ENCODE peak calls at places on chromosomes 4 and X, in ten cellular contexts. H, G, W, N, F, X, R, Q, E and U are unnamed samples.

GRCh38 chr4:113758361-113758760 is 3.2 kb downstream of the CAMK2D start:
- DNase-seq in H (no peak), G (no peak), W (no peak), N (no peak), F (no peak), X (no peak), R (no peak), Q (no peak), E (no peak), U (no peak)

GRCh38 chrX:100695302-100695701 is 36.6 kb downstream of the SYTL4 start:
- DNase-seq in H (no peak), G (peak), W (no peak), N (no peak), F (no peak), X (peak), R (no peak), Q (no peak), E (no peak), U (no peak)

GRCh38 chrX:38172596-38172995 is 48.1 kb downstream of the SRPX start:
- DNase-seq in H (no peak), G (no peak), W (no peak), N (no peak), F (no peak), X (no peak), R (no peak), Q (no peak), E (no peak), U (no peak)

GRCh38 chr4:38326499-38326898 is 337.5 kb upstream of the KLF3 start:
- DNase-seq in H (no peak), G (no peak), W (no peak), N (no peak), F (no peak), X (no peak), R (no peak), Q (no peak), E (no peak), U (no peak)

GRCh38 chrX:21873063-21873785 is 17.4 kb downstream of the YY2 start:
- DNase-seq in H (no peak), G (no peak), W (no peak), N (no peak), F (no peak), X (no peak), R (no peak), Q (no peak), E (no peak), U (no peak)

GRCh38 chr4:165379662-165380061 is 854 bp downstream of the CPE start:
- DNase-seq in H (no peak), G (peak), W (no peak), N (no peak), F (no peak), X (peak), R (no peak), Q (no peak), E (no peak), U (no peak)

GRCh38 chrX:51878056-51878455 is 15.4 kb upstream of the MAGED1 start:
- DNase-seq in H (no peak), G (no peak), W (no peak), N (no peak), F (no peak), X (no peak), R (no peak), Q (no peak), E (no peak), U (no peak)

GRCh38 chrX:42755820-42756219 is 22.1 kb downstream of the PPP1R2C start:
- DNase-seq in H (peak), G (no peak), W (peak), N (no peak), F (no peak), X (no peak), R (no peak), Q (no peak), E (no peak), U (no peak)

GRCh38 chrX:150036181-150036580 is 97.9 kb upstream of the EOLA2 start:
- DNase-seq in H (no peak), G (peak), W (no peak), N (no peak), F (no peak), X (peak), R (no peak), Q (no peak), E (peak), U (no peak)

GRCh38 chrX:68710870-68711576 is 63.6 kb downstream of the STARD8 start:
- DNase-seq in H (peak), G (peak), W (no peak), N (peak), F (peak), X (peak), R (no peak), Q (no peak), E (no peak), U (no peak)

GRCh38 chr4:2898001-2898400 is 54.4 kb downstream of the ADD1 start:
- DNase-seq in H (no peak), G (no peak), W (no peak), N (no peak), F (no peak), X (no peak), R (no peak), Q (no peak), E (no peak), U (no peak)

GRCh38 chr4:80207664-80208063 is 10.4 kb downstream of the PRDM8 start:
- DNase-seq in H (no peak), G (no peak), W (no peak), N (no peak), F (no peak), X (no peak), R (no peak), Q (no peak), E (no peak), U (no peak)

GRCh38 chr4:111530446-111530845 is 614.8 kb upstream of the FAM241A start:
- DNase-seq in H (no peak), G (no peak), W (no peak), N (no peak), F (no peak), X (no peak), R (no peak), Q (no peak), E (no peak), U (no peak)

GRCh38 chr4:74624351-74625151 is 169.8 kb downstream of the BTC start:
- DNase-seq in H (no peak), G (peak), W (no peak), N (no peak), F (no peak), X (no peak), R (no peak), Q (no peak), E (no peak), U (no peak)

GRCh38 chr4:63232058-63232457 is 1177.2 kb downstream of the TECRL start:
- DNase-seq in H (no peak), G (no peak), W (no peak), N (no peak), F (no peak), X (no peak), R (no peak), Q (no peak), E (no peak), U (no peak)

GRCh38 chrX:103099706-103100105 is 6.8 kb upstream of the NXF3 start:
- DNase-seq in H (no peak), G (no peak), W (no peak), N (no peak), F (no peak), X (no peak), R (no peak), Q (no peak), E (no peak), U (no peak)

GRCh38 chr4:151563194-151563593 is 154.2 kb downstream of the FHIP1A start:
- DNase-seq in H (no peak), G (no peak), W (no peak), N (peak), F (no peak), X (no peak), R (no peak), Q (no peak), E (no peak), U (no peak)

GRCh38 chrX:155966876-155967275 is 30.6 kb upstream of the IL9R start:
- DNase-seq in H (no peak), G (peak), W (no peak), N (no peak), F (peak), X (peak), R (no peak), Q (peak), E (peak), U (no peak)

GRCh38 chr4:108601517-108601916 is 18.9 kb upstream of the RPL34 start:
- DNase-seq in H (no peak), G (no peak), W (no peak), N (no peak), F (no peak), X (no peak), R (no peak), Q (no peak), E (no peak), U (no peak)

GRCh38 chrX:46072776-46073175 is 472.4 kb downstream of the ZNF674 start:
- DNase-seq in H (no peak), G (no peak), W (no peak), N (no peak), F (no peak), X (no peak), R (no peak), Q (no peak), E (no peak), U (no peak)

GRCh38 chrX:1239681-1240142 is 27.3 kb upstream of the CRLF2 start:
- DNase-seq in H (peak), G (no peak), W (peak), N (peak), F (peak), X (no peak), R (peak), Q (peak), E (peak), U (no peak)

GRCh38 chr4:114040319-114041116 is 61.1 kb upstream of the ARSJ start:
- DNase-seq in H (no peak), G (no peak), W (no peak), N (no peak), F (no peak), X (peak), R (no peak), Q (peak), E (no peak), U (no peak)

GRCh38 chr4:15427126-15427525 is 707 bp upstream of the C1QTNF7 start:
- DNase-seq in H (no peak), G (no peak), W (no peak), N (no peak), F (no peak), X (no peak), R (no peak), Q (no peak), E (no peak), U (no peak)

GRCh38 chr4:147830102-147830463 is 98.2 kb downstream of the ARHGAP10 start:
- DNase-seq in H (no peak), G (no peak), W (no peak), N (no peak), F (no peak), X (no peak), R (no peak), Q (no peak), E (no peak), U (no peak)

GRCh38 chr4:147828361-147828760 is 96.5 kb downstream of the ARHGAP10 start:
- DNase-seq in H (no peak), G (no peak), W (no peak), N (no peak), F (no peak), X (no peak), R (no peak), Q (no peak), E (no peak), U (no peak)

GRCh38 chr4:147830987-147831386 is 99.1 kb downstream of the ARHGAP10 start:
- DNase-seq in H (no peak), G (no peak), W (no peak), N (no peak), F (no peak), X (no peak), R (no peak), Q (no peak), E (no peak), U (no peak)

GRCh38 chr4:147831452-147832192 is 99.7 kb downstream of the ARHGAP10 start:
- DNase-seq in H (peak), G (no peak), W (no peak), N (no peak), F (no peak), X (no peak), R (no peak), Q (no peak), E (peak), U (no peak)

DNA sequence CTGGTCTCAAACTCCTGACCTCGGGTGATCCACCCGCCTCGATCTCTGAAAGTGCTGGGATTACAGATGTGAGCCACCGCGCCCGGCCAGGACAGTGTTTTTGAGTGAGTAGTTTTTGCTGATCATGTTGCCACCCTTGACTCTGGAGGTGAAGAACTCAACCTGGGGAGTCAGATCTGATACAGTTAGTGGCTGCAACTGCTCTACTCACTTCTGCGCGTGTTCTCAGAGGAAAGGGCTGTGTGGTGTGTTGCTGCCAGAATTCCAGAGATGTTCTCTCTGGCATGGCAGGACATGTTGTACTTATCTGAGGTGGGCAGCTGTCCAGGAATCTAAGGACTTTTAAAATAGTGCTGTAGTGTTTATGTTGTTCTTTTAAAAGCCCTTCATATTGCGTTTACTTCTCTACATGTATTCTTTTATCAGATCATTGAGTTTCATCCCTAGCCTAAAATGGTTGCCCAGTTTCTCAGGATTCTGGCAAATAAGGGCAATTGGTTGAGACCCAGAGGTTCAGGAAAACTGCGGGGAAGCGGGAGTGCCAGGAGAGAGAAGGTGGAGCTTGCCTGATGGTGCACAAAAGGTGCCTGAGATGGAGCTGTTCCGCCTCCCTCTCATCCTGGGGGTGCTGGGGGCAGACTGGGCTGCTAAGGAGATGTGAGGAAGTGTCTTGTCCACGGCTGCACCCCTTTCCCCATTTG is 97.7 kb downstream of the ARHGAP10 start:
- DNase-seq in H (peak), G (no peak), W (no peak), N (peak), F (no peak), X (no peak), R (no peak), Q (no peak), E (peak), U (no peak)
- TF ChIP-seq EP300 in H (peak), G (no peak), W (peak), N (peak), F (no peak), X (no peak), R (no peak), Q (no peak), E (peak), U (peak)

GRCh38 chr4:23718435-23718834 is 171.4 kb downstream of the PPARGC1A start:
- DNase-seq in H (no peak), G (no peak), W (no peak), N (no peak), F (no peak), X (no peak), R (no peak), Q (no peak), E (no peak), U (no peak)

GRCh38 chr4:23720556-23720955 is 169.3 kb downstream of the PPARGC1A start:
- DNase-seq in H (no peak), G (no peak), W (no peak), N (no peak), F (no peak), X (no peak), R (no peak), Q (no peak), E (no peak), U (no peak)

GRCh38 chr4:23717528-23718248 is 172.2 kb downstream of the PPARGC1A start:
- DNase-seq in H (no peak), G (peak), W (no peak), N (no peak), F (peak), X (peak), R (no peak), Q (no peak), E (peak), U (no peak)
- TF ChIP-seq CTCF in H (no peak), G (no peak), W (no peak), N (no peak), F (peak), X (peak), R (no peak), Q (no peak), E (peak), U (no peak)

GRCh38 chrX:53086464-53086863 is 4.3 kb downstream of the TSPYL2 start:
- DNase-seq in H (peak), G (no peak), W (no peak), N (peak), F (no peak), X (no peak), R (no peak), Q (no peak), E (peak), U (no peak)
- TF ChIP-seq POLR2AphosphoS5 in H (peak), G (no peak), W (no peak), N (no peak), F (no peak), X (no peak), R (peak), Q (no peak), E (peak), U (peak)

GRCh38 chrX:40389555-40389954 is 191.2 kb upstream of the ATP6AP2 start:
- DNase-seq in H (no peak), G (no peak), W (no peak), N (no peak), F (no peak), X (no peak), R (no peak), Q (no peak), E (no peak), U (no peak)

GRCh38 chrX:40383360-40383759 is 197.4 kb upstream of the ATP6AP2 start:
- DNase-seq in H (no peak), G (no peak), W (no peak), N (no peak), F (peak), X (no peak), R (no peak), Q (no peak), E (no peak), U (no peak)

GRCh38 chrX:40380649-40381488 is 199.9 kb upstream of the ATP6AP2 start:
- DNase-seq in H (no peak), G (no peak), W (no peak), N (no peak), F (no peak), X (peak), R (no peak), Q (no peak), E (no peak), U (no peak)

GRCh38 chrX:40388441-40388840 is 192.3 kb upstream of the ATP6AP2 start:
- DNase-seq in H (no peak), G (no peak), W (no peak), N (no peak), F (no peak), X (no peak), R (no peak), Q (no peak), E (no peak), U (no peak)

DNA sequence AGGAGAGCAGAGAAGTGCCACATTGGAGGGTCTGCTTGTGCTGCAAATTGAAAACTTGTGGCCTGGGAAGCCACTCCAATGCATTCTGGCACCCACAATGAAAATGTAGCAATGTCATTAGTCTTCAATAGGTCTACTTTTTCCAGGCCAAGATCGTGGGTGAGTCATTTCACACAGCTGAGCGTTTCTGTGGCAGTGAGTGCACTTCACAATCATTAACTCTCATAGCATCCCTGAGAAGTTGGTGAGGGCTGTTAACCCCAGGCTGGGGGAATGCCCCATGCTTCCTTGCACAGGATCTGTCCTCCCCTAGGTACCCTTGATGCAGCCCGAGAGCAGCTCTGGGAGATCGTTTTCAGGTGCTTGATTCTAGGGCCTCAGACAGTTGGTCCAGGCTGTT is 196.8 kb upstream of the ATP6AP2 start:
- DNase-seq in H (no peak), G (no peak), W (no peak), N (no peak), F (no peak), X (no peak), R (no peak), Q (no peak), E (no peak), U (no peak)
- TF ChIP-seq EP300 in H (no peak), G (no peak), W (no peak), N (no peak), F (no peak), X (no peak), R (no peak), Q (no peak), E (no peak), U (no peak)